ENCODE peak calls at places on chromosome 2, in five cellular contexts. O is thoracic aorta; G is neuronal stem cell; Y is CD8-positive, alpha-beta T cell; M is PC-9. Q is an unnamed sample.

GRCh38 chr2:14910659-14911058 is 278.1 kb downstream of the LRATD1 start:
- DNase-seq in O (no peak), Y (no peak), G (no peak), M (no peak), Q (no peak)

GRCh38 chr2:170455617-170456426 is 259.3 kb upstream of the SP5 start:
- DNase-seq in O (no peak), M (no peak), G (no peak), Y (no peak), Q (no peak)

GRCh38 chr2:35410431-35411061 is 945.0 kb upstream of the CRIM1 start:
- DNase-seq in M (peak; percentile 16), Y (no peak), G (peak; percentile 50), O (no peak), Q (no peak)

GRCh38 chr2:232483296-232483922 is 4.2 kb downstream of the ECEL1 start:
- DNase-seq in O (no peak), M (no peak), G (no peak), Y (no peak), Q (no peak)

GRCh38 chr2:197846789-197847188 is 42.4 kb downstream of the PLCL1 start:
- DNase-seq in G (no peak), M (no peak), O (no peak), Y (no peak), Q (no peak)

GRCh38 chr2:215772003-215772402 is 241.3 kb downstream of the MREG start:
- DNase-seq in G (no peak), Y (no peak), O (no peak), M (no peak), Q (no peak)

GRCh38 chr2:10985260-10985659 is 73.5 kb downstream of the KCNF1 start:
- DNase-seq in G (no peak), Y (no peak), M (no peak), O (no peak), Q (no peak)

GRCh38 chr2:131657895-131658768 is 130.4 kb downstream of the CCDC74A start:
- DNase-seq in M (no peak), Y (no peak), G (no peak), O (no peak), Q (no peak)

GRCh38 chr2:167524786-167525185 is 636.5 kb downstream of the XIRP2 start:
- DNase-seq in M (no peak), Y (no peak), G (no peak), O (no peak), Q (no peak)

GRCh38 chr2:216242365-216242764 is 129.9 kb downstream of the MARCHF4 start:
- DNase-seq in O (no peak), M (no peak), Y (no peak), G (no peak), Q (no peak)

GRCh38 chr2:137964066-137964858 is at the start of gene HNMT:
- DNase-seq in M (peak; percentile 41), G (peak; percentile 33), Y (no peak), O (no peak), Q (no peak)

GRCh38 chr2:127108090-127108523 is 1.2 kb upstream of the BIN1 start:
- DNase-seq in G (no peak), Y (no peak), O (no peak), M (no peak), Q (no peak)

GRCh38 chr2:119260636-119261497 is 37.2 kb downstream of the STEAP3 start:
- DNase-seq in O (no peak), Y (no peak), G (no peak), M (no peak), Q (no peak)

GRCh38 chr2:109164739-109165221 is 35.8 kb downstream of the SH3RF3 start:
- DNase-seq in M (no peak), O (no peak), Y (no peak), G (no peak), Q (no peak)

GRCh38 chr2:16010011-16010410 is 69.7 kb downstream of the MYCN start:
- DNase-seq in Y (no peak), G (no peak), O (no peak), M (no peak), Q (no peak)

GRCh38 chr2:240921319-240922233 is 15.4 kb downstream of the CROCC2 start:
- DNase-seq in O (peak; percentile 37), G (no peak), Y (no peak), M (peak; percentile 75), Q (no peak)

GRCh38 chr2:150531626-150532419 is 44.4 kb upstream of the RND3 start:
- DNase-seq in Y (no peak), O (no peak), M (no peak), G (no peak), Q (no peak)

GRCh38 chr2:192969055-192969454 is 774.3 kb upstream of the TMEFF2 start:
- DNase-seq in O (no peak), G (no peak), M (no peak), Y (no peak), Q (no peak)

GRCh38 chr2:13193075-13193474 is 476.3 kb downstream of the TRIB2 start:
- DNase-seq in M (no peak), Y (no peak), O (no peak), G (no peak), Q (no peak)

DNA sequence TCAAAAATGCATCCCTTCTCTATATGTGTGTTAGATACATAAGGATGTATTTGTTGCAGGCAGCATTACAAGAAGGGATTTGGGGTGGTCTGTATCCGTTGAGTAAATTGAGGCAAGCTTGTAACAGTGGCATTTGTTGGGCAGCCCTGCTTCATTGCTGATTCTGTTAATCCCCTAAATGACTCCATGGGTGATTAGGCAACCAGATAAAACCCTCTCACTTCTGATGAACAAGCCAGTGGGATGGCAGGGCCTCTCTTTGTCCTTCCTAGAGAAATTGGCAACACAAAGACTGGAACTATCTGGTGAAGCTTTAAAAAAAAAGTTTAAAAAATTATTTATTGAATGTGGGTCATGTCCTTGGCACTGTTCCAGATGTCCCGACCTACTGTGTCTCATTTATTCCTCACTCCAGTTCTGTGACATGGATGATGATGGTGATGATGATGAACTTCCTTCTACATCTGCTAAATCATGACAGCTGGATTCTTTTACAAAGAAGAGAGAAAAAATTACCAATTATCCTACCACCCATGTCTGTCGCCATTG is 30.8 kb downstream of the NRP2 start:
- DNase-seq in M (no peak), Y (no peak), G (no peak), O (no peak), Q (no peak)
- H3K27ac ChIP-seq in M (no peak overlapping the region), Y (no peak overlapping the region), G (peak overlapping the region; percentile 43), O (no peak overlapping the region), Q (no peak overlapping the region)

GRCh38 chr2:70039366-70039765 is 47.9 kb upstream of the PCBP1 start:
- DNase-seq in O (no peak), M (no peak), G (no peak), Y (no peak), Q (no peak)

GRCh38 chr2:70029814-70030409 is 57.4 kb upstream of the PCBP1 start:
- DNase-seq in Y (no peak), G (peak; percentile 33), O (peak; percentile 42), M (no peak), Q (no peak)

GRCh38 chr2:70036290-70036689 is 51.0 kb upstream of the PCBP1 start:
- DNase-seq in O (no peak), G (no peak), M (no peak), Y (no peak), Q (no peak)

DNA sequence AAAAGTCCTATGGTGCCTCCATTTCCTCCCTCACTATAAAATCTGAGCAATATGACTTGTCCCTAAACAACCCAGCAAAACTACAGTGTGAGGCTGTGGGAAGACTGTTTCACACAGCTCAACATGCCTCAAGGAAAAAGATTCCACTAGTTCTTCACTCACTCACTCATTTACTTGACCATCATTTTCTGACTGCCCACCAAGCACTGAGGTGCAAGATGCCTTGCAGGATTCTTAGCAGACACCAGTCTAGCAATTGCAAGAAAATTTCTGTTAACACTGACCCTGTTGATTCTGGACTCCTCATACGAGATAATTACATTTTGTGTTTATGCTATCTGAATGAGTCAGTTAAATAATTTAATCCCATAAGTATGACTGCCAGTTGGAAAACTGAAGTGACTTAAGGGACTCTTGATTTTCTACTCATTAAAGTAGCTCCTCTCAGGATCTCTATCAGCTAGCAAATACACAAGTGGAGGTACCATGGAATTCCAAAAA is 51.9 kb upstream of the PCBP1 start:
- DNase-seq in G (no peak), Y (no peak), M (no peak), O (no peak), Q (no peak)
- H3K4me1 ChIP-seq in G (peaks cover 6% of the 10 kb centered on the region), Y (no peaks in the 10 kb centered on the region), M (no peaks in the 10 kb centered on the region), O (peaks cover 10% of the 10 kb centered on the region), Q (no peaks in the 10 kb centered on the region)

DNA sequence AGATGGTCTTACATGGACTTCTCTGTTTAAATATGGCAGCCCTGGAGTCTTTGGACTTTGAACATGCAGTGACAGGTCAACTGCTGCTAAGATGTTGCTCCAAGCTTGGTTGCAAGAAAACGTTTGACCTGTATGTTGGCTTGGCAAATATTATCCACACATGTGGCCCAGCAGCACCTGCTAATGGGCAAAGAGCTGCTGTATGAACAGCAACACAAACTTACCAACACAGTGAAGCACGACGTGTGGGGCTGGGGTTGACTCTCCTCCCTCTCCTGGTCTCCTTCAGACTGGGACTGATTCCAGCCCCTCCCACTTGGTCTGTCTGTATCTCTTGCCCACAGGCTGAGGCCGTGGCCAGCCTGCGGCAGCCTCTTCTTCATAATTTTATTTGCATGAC is 3.8 kb downstream of the KCNE4 start:
- DNase-seq in Y (no peak), M (no peak), G (no peak), O (no peak), Q (no peak)
- H3K4me3 ChIP-seq in Y (no peak overlapping the region), M (no peak overlapping the region), G (no peak overlapping the region), O (peak overlapping the region; percentile 71), Q (no peak overlapping the region)

GRCh38 chr2:31241625-31242270 is 7.8 kb downstream of the EHD3 start:
- DNase-seq in O (no peak), G (no peak), M (no peak), Y (no peak), Q (no peak)

GRCh38 chr2:31238126-31238905 is 4.4 kb downstream of the EHD3 start:
- DNase-seq in M (no peak), G (no peak), Y (no peak), O (no peak), Q (no peak)

GRCh38 chr2:31240406-31241365 is 6.7 kb downstream of the EHD3 start:
- DNase-seq in O (no peak), G (no peak), M (no peak), Y (no peak), Q (no peak)

GRCh38 chr2:31238906-31239841 is 5.2 kb downstream of the EHD3 start:
- DNase-seq in Y (no peak), G (no peak), M (no peak), O (no peak), Q (no peak)

GRCh38 chr2:31239842-31240198 is 5.9 kb downstream of the EHD3 start:
- DNase-seq in Y (no peak), G (no peak), M (no peak), O (peak; percentile 52), Q (no peak)
- H3K27ac ChIP-seq in Y (no peak overlapping the region), G (no peak overlapping the region), M (no peak overlapping the region), O (peak overlapping the region; percentile 95), Q (no peak overlapping the region)

DNA sequence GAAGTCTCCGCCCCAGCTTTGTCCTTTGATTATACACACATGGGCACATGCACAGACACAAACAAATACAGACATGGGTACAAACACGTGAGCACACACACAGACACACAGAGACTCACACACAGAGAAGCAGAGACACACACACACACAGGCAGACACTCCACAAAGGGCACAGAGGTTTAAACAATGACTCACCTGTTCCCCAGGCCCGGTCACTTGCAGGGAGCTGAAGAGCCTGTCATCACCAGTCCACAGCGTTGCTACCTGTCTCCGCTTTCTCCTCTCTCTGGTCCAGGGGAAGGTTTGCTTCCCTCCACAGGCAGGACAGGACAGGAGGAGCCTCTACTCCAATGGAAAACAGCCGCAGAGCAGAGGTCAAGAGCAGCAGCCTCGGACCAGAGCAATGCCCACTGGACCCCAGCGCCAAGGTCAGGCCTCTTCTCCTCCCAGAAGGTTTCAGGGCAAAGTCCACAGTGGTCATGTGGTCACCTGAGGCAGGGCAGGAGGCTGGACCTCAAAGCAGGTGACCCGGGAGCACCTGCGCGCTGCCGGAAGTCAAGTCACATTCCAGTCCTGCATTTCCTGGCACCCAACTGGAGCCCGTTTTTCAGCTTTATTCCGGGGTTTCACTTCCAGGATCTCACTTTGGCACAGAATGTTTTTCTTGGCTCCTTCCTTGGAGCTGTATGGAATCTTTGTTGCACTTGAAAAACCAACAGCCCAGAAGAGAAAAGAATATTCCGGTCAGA is at the start of gene RAB17:
- DNase-seq in G (no peak), O (no peak), Y (no peak), M (peak; percentile 91), Q (no peak)
- H3K4me1 ChIP-seq in G (peaks cover 5% of the 10 kb centered on the region), O (peaks cover 20% of the 10 kb centered on the region), Y (peaks cover 9% of the 10 kb centered on the region), M (peaks cover 28% of the 10 kb centered on the region), Q (peaks cover 9% of the 10 kb centered on the region)